ENCODE peak calls at places on chromosomes 1 and 21, in seven cellular contexts. C is mesothelial cell of epicardium; O is NCI-H146; U is neural crest cell; S is stimulated activated CD4-positive, alpha-beta T cell treated with anti-CD3 and anti-CD28 coated beads, Interleukin-4, amount 100 ng/mL, for 24 hours; I is AG04450; H is heart right ventricle. F is an unnamed sample.

GRCh38 chr1:192153276-192153675 is 5.0 kb upstream of the RGS18 start:
- DNase-seq in S (no peak), I (no peak), O (no peak), H (no peak), C (no peak), U (no peak), F (no peak)

GRCh38 chr1:56385314-56385713 is 194.0 kb downstream of the PLPP3 start:
- DNase-seq in I (no peak), S (no peak), H (no peak), C (no peak), U (no peak), O (no peak), F (no peak)

GRCh38 chr1:6272476-6273270 is 11.8 kb upstream of the GPR153 start:
- DNase-seq in H (no peak), S (no peak), U (no peak), I (no peak), O (no peak), C (no peak), F (no peak)

GRCh38 chr21:45385549-45386050 is 19.4 kb upstream of the COL18A1 start:
- DNase-seq in U (no peak), C (no peak), O (no peak), I (no peak), H (no peak), S (no peak), F (no peak)

GRCh38 chr1:150186789-150187559 is 37.3 kb downstream of the PLEKHO1 start:
- DNase-seq in S (peak), C (no peak), U (peak), H (no peak), I (no peak), O (peak), F (no peak)

GRCh38 chr1:30090421-30090820 is 633.0 kb downstream of the MATN1 start:
- DNase-seq in C (no peak), U (no peak), I (no peak), H (no peak), S (no peak), O (no peak), F (no peak)

GRCh38 chr1:9439074-9439761 is 100.0 kb upstream of the SLC25A33 start:
- DNase-seq in I (no peak), C (no peak), O (no peak), H (no peak), U (no peak), S (no peak), F (no peak)

GRCh38 chr1:23118957-23119792 is 49.5 kb downstream of the LUZP1 start:
- DNase-seq in I (no peak), O (no peak), S (peak), C (no peak), U (no peak), H (no peak), F (no peak)

GRCh38 chr1:70353038-70353437 is 1.5 kb downstream of the ANKRD13C start:
- DNase-seq in S (no peak), I (no peak), U (no peak), H (no peak), C (no peak), O (no peak), F (no peak)

GRCh38 chr1:167520711-167521206 is 2.4 kb upstream of the CD247 start:
- DNase-seq in U (no peak), S (no peak), H (no peak), I (no peak), O (no peak), C (no peak), F (no peak)

GRCh38 chr1:24105368-24106160 is 6.4 kb downstream of the MYOM3 start:
- DNase-seq in I (no peak), S (no peak), O (no peak), C (no peak), H (no peak), U (no peak), F (no peak)

GRCh38 chr1:72601035-72601674 is 318.8 kb upstream of the NEGR1 start:
- DNase-seq in H (no peak), I (no peak), U (no peak), O (no peak), C (no peak), S (no peak), F (no peak)

GRCh38 chr21:32516729-32517649 is 68.3 kb downstream of the TCP10L start:
- DNase-seq in U (no peak), O (no peak), H (no peak), C (no peak), S (no peak), I (peak), F (no peak)

GRCh38 chr1:81213279-81213678 is 587.5 kb upstream of the ADGRL2 start:
- DNase-seq in O (no peak), S (no peak), H (no peak), I (no peak), U (no peak), C (no peak), F (no peak)

GRCh38 chr1:155207578-155208405 is at the start of gene THBS3:
- DNase-seq in I (no peak), H (peak), C (no peak), U (peak), O (peak), S (no peak), F (no peak)

GRCh38 chr1:220876511-220877347 is 2.5 kb upstream of the HLX start:
- DNase-seq in U (no peak), C (no peak), H (peak), O (no peak), S (no peak), I (no peak), F (no peak)

GRCh38 chr1:192443616-192444015 is 126.8 kb downstream of the RGS21 start:
- DNase-seq in O (no peak), U (no peak), H (no peak), I (no peak), S (no peak), C (no peak), F (no peak)

GRCh38 chr1:1278620-1279019 is 1.6 kb upstream of the SCNN1D start:
- DNase-seq in C (no peak), O (no peak), S (no peak), H (no peak), I (no peak), U (no peak), F (no peak)

GRCh38 chr1:70392626-70393025 is 18.4 kb upstream of the CTH start:
- DNase-seq in S (no peak), O (no peak), C (no peak), I (no peak), U (no peak), H (no peak), F (no peak)

GRCh38 chr1:53666566-53666965 is 72.4 kb downstream of the GLIS1 start:
- DNase-seq in I (no peak), S (no peak), U (no peak), O (no peak), H (no peak), C (no peak), F (no peak)

GRCh38 chr1:101769520-101769919 is 227.2 kb downstream of the OLFM3 start:
- DNase-seq in I (no peak), S (no peak), U (no peak), O (no peak), H (no peak), C (no peak), F (no peak)

GRCh38 chr1:154801612-154802011 is 68.5 kb downstream of the KCNN3 start:
- DNase-seq in O (no peak), C (no peak), S (no peak), H (no peak), I (no peak), U (no peak), F (no peak)

GRCh38 chr1:173190101-173190895 is 16.8 kb downstream of the TNFSF4 start:
- DNase-seq in C (no peak), S (no peak), H (peak), I (no peak), O (no peak), U (no peak), F (no peak)

GRCh38 chr1:38456564-38456876 is 403.1 kb downstream of the RRAGC start:
- DNase-seq in I (no peak), C (no peak), S (no peak), U (no peak), O (no peak), H (no peak), F (no peak)

GRCh38 chr1:241391926-241392710 is 35.1 kb upstream of the RGS7 start:
- DNase-seq in C (no peak), O (peak), I (no peak), U (no peak), S (no peak), H (no peak), F (no peak)

GRCh38 chr1:200005160-200005559 is 22.4 kb upstream of the NR5A2 start:
- DNase-seq in O (no peak), H (no peak), S (no peak), C (no peak), I (no peak), U (no peak), F (no peak)

GRCh38 chr1:106755682-106756406 is 300.6 kb upstream of the PRMT6 start:
- DNase-seq in H (no peak), S (no peak), I (no peak), O (peak), U (no peak), C (no peak), F (no peak)